ENCODE peak calls at places on chromosomes 5 and 9, in seven cellular contexts. One of them, this sample, is unnamed.

GRCh38 chr9:112274600-112274999 is 58.8 kb downstream of the PTBP3 start:
- DNase-seq in PC-3: no peak
- DNase-seq in SK-N-SH: no peak
- DNase-seq in spleen: no peak
- DNase-seq in fibroblast of the aortic adventitia: no peak
- DNase-seq in suprapubic skin: no peak
- DNase-seq in heart left ventricle: no peak
- DNase-seq in this sample: no peak

GRCh38 chr5:11494340-11494739 is 409.9 kb downstream of the CTNND2 start:
- DNase-seq in PC-3: peak; percentile 52
- DNase-seq in SK-N-SH: no peak
- DNase-seq in spleen: no peak
- DNase-seq in fibroblast of the aortic adventitia: peak; percentile 6
- DNase-seq in suprapubic skin: no peak
- DNase-seq in heart left ventricle: no peak
- DNase-seq in this sample: no peak

GRCh38 chr9:120856700-120857099 is 14.0 kb upstream of the PSMD5 start:
- DNase-seq in PC-3: no peak
- DNase-seq in SK-N-SH: no peak
- DNase-seq in spleen: no peak
- DNase-seq in fibroblast of the aortic adventitia: no peak
- DNase-seq in suprapubic skin: no peak
- DNase-seq in heart left ventricle: no peak
- DNase-seq in this sample: no peak

GRCh38 chr9:127858041-127858512 is 3.6 kb upstream of the ENG start:
- DNase-seq in PC-3: no peak
- DNase-seq in SK-N-SH: peak; percentile 82
- DNase-seq in spleen: no peak
- DNase-seq in fibroblast of the aortic adventitia: peak; percentile 39
- DNase-seq in suprapubic skin: no peak
- DNase-seq in heart left ventricle: peak; percentile 82
- DNase-seq in this sample: no peak

GRCh38 chr9:77455312-77455927 is 192.7 kb downstream of the GNA14 start:
- DNase-seq in PC-3: peak; percentile 70
- DNase-seq in SK-N-SH: no peak
- DNase-seq in spleen: no peak
- DNase-seq in fibroblast of the aortic adventitia: no peak
- DNase-seq in suprapubic skin: no peak
- DNase-seq in heart left ventricle: no peak
- DNase-seq in this sample: no peak

GRCh38 chr5:72842816-72843215 is 26.4 kb downstream of the TNPO1 start:
- DNase-seq in PC-3: peak; percentile 64
- DNase-seq in SK-N-SH: no peak
- DNase-seq in spleen: no peak
- DNase-seq in fibroblast of the aortic adventitia: no peak
- DNase-seq in suprapubic skin: no peak
- DNase-seq in heart left ventricle: no peak
- DNase-seq in this sample: no peak

GRCh38 chr5:56337715-56338319 is 104.7 kb upstream of the ANKRD55 start:
- DNase-seq in PC-3: no peak
- DNase-seq in SK-N-SH: no peak
- DNase-seq in spleen: no peak
- DNase-seq in fibroblast of the aortic adventitia: no peak
- DNase-seq in suprapubic skin: no peak
- DNase-seq in heart left ventricle: no peak
- DNase-seq in this sample: no peak

GRCh38 chr5:135615581-135616260 is 36.9 kb upstream of the CXCL14 start:
- DNase-seq in PC-3: no peak
- DNase-seq in SK-N-SH: no peak
- DNase-seq in spleen: no peak
- DNase-seq in fibroblast of the aortic adventitia: peak; percentile 5
- DNase-seq in suprapubic skin: no peak
- DNase-seq in heart left ventricle: no peak
- DNase-seq in this sample: no peak

DNA sequence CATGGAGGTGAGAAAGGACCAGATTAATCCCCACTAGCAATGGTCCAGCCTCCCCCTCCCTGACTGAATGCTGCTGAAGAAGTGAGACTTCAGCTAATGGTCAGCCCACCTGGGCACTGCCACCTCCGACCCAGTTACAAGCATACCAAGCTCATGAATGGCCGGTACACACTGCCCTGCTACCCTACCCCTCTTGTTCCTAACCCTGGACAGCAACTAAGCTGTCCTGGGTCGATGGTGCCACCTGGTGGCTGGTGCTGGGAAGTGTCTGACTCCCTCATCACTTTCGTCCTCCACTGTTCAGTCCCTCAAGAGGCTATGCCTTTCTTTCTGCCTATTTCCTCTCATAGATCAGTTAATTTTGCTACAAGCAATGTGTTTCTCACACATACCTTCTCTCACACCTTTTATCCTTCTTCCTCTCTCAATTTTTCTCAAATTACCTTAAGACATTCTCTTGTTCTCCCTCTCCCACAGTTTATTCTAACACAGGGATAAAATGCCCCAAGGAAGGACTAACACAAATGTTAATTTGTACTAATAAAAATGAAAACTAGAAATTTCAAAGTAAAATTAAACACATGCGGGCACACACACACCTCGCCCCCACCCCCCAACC is 42.4 kb downstream of the PAX5 start:
- DNase-seq in PC-3: peak; percentile 60
- DNase-seq in SK-N-SH: peak; percentile 71
- DNase-seq in spleen: no peak
- DNase-seq in fibroblast of the aortic adventitia: peak; percentile 12
- DNase-seq in suprapubic skin: no peak
- DNase-seq in heart left ventricle: no peak
- DNase-seq in this sample: peak; percentile 40
- TF ChIP-seq CTCF in PC-3: peak; percentile 82
- TF ChIP-seq CTCF in SK-N-SH: peak; percentile 65
- TF ChIP-seq CTCF in spleen: no peak
- TF ChIP-seq CTCF in fibroblast of the aortic adventitia: peak; percentile 56
- TF ChIP-seq CTCF in suprapubic skin: no peak
- TF ChIP-seq CTCF in heart left ventricle: no peak
- TF ChIP-seq CTCF in this sample: peak; percentile 68

DNA sequence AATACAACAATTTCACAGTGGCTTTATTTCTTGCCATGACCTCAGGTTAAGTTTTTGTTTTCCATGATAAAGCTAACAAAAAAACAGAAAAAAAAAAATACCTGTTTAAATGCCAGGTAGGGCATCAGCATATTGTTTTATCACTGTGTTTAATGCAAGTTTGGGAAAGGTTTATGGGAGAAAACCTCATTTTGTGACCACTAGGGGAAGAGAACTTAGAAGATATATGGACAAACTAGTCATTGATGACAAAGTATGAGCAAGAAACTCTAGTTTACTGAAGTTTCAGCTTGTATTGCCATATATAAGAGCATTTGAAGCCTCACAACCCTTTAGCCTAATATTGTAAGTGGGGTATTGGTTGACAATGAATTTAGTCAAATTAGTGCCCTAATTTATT is 1431.4 kb upstream of the CDH18 start:
- DNase-seq in PC-3: peak; percentile 40
- DNase-seq in SK-N-SH: no peak
- DNase-seq in spleen: no peak
- DNase-seq in fibroblast of the aortic adventitia: no peak
- DNase-seq in suprapubic skin: no peak
- DNase-seq in heart left ventricle: no peak
- DNase-seq in this sample: no peak
- TF ChIP-seq CTCF in PC-3: peak; percentile 56
- TF ChIP-seq CTCF in SK-N-SH: peak; percentile 22
- TF ChIP-seq CTCF in spleen: no peak
- TF ChIP-seq CTCF in fibroblast of the aortic adventitia: no peak
- TF ChIP-seq CTCF in suprapubic skin: no peak
- TF ChIP-seq CTCF in heart left ventricle: no peak
- TF ChIP-seq CTCF in this sample: peak; percentile 30

DNA sequence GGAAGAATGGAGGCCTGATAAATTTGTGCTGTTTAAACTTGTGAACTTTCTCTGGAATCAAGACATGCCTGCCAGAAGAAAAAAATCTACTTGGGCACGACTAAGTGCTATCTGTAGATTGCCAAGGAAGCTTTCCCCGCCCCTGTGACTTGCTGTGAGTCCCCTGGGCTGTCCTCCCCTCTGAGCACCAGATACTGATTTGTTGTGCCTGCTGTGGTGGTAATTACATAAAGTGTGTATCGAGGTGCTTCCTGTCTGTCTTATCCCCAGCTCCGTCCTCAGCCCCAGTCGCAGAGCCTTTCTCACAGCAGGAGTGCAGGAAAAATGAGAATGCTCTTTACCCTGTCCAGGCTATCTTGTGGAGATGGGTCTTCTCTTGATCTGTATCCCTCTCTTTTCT is 53.9 kb downstream of the TRIO start:
- DNase-seq in PC-3: no peak
- DNase-seq in SK-N-SH: no peak
- DNase-seq in spleen: no peak
- DNase-seq in fibroblast of the aortic adventitia: no peak
- DNase-seq in suprapubic skin: no peak
- DNase-seq in heart left ventricle: no peak
- DNase-seq in this sample: no peak
- TF ChIP-seq CTCF in PC-3: no peak
- TF ChIP-seq CTCF in SK-N-SH: no peak
- TF ChIP-seq CTCF in spleen: no peak
- TF ChIP-seq CTCF in fibroblast of the aortic adventitia: no peak
- TF ChIP-seq CTCF in suprapubic skin: no peak
- TF ChIP-seq CTCF in heart left ventricle: no peak
- TF ChIP-seq CTCF in this sample: no peak

DNA sequence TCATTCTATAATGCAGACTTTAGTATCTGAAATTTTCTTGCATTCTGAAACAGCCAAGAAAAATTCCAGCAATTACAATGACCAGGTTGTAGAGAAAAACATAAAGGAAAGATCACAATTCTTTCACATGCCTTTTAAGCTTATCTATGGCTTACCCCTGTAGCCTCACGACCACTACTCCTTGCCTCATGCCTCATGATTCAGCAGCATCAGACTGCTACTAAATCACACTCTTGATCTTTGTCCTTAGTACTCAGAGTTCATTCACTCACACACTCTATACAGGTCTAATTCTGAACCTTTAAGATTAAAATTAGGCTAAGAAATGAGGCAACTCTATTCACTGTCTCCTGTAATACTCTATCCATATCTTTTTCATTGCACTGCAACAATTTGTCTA is 415.1 kb downstream of the MLLT3 start:
- DNase-seq in PC-3: no peak
- DNase-seq in SK-N-SH: no peak
- DNase-seq in spleen: no peak
- DNase-seq in fibroblast of the aortic adventitia: no peak
- DNase-seq in suprapubic skin: no peak
- DNase-seq in heart left ventricle: no peak
- DNase-seq in this sample: no peak
- TF ChIP-seq CTCF in PC-3: no peak
- TF ChIP-seq CTCF in SK-N-SH: no peak
- TF ChIP-seq CTCF in spleen: no peak
- TF ChIP-seq CTCF in fibroblast of the aortic adventitia: no peak
- TF ChIP-seq CTCF in suprapubic skin: no peak
- TF ChIP-seq CTCF in heart left ventricle: no peak
- TF ChIP-seq CTCF in this sample: no peak

GRCh38 chr5:62206150-62206829 is 99.7 kb upstream of the KIF2A start:
- DNase-seq in PC-3: peak; percentile 17
- DNase-seq in SK-N-SH: peak; percentile 11
- DNase-seq in spleen: no peak
- DNase-seq in fibroblast of the aortic adventitia: no peak
- DNase-seq in suprapubic skin: no peak
- DNase-seq in heart left ventricle: no peak
- DNase-seq in this sample: no peak
- TF ChIP-seq CTCF in PC-3: peak; percentile 41
- TF ChIP-seq CTCF in SK-N-SH: peak; percentile 7
- TF ChIP-seq CTCF in spleen: no peak
- TF ChIP-seq CTCF in fibroblast of the aortic adventitia: peak; percentile 4
- TF ChIP-seq CTCF in suprapubic skin: no peak
- TF ChIP-seq CTCF in heart left ventricle: no peak
- TF ChIP-seq CTCF in this sample: no peak